ENCODE peak calls at places on chromosomes 3 and 15, in ten cellular contexts. One of them, this sample, is unnamed.

GRCh38 chr3:37922721-37923575 is 61.3 kb downstream of the CTDSPL start:
- DNase-seq in IMR-90: peak
- DNase-seq in BE2C: no peak
- DNase-seq in heart right ventricle: no peak
- DNase-seq in ascending aorta: peak
- DNase-seq in astrocyte of the spinal cord: peak
- DNase-seq in upper lobe of right lung: no peak
- DNase-seq in esophagus squamous epithelium: no peak
- DNase-seq in foreskin fibroblast: peak
- DNase-seq in HFF-Myc: no peak
- DNase-seq in this sample: no peak

GRCh38 chr3:5840091-5840490 is 652.6 kb downstream of the EDEM1 start:
- DNase-seq in IMR-90: no peak
- DNase-seq in BE2C: no peak
- DNase-seq in heart right ventricle: no peak
- DNase-seq in ascending aorta: no peak
- DNase-seq in astrocyte of the spinal cord: peak
- DNase-seq in upper lobe of right lung: no peak
- DNase-seq in esophagus squamous epithelium: no peak
- DNase-seq in foreskin fibroblast: no peak
- DNase-seq in HFF-Myc: no peak
- DNase-seq in this sample: no peak

GRCh38 chr15:63348392-63348791 is 33.3 kb downstream of the CA12 start:
- DNase-seq in IMR-90: peak
- DNase-seq in BE2C: no peak
- DNase-seq in heart right ventricle: peak
- DNase-seq in ascending aorta: no peak
- DNase-seq in astrocyte of the spinal cord: peak
- DNase-seq in upper lobe of right lung: peak
- DNase-seq in esophagus squamous epithelium: no peak
- DNase-seq in foreskin fibroblast: peak
- DNase-seq in HFF-Myc: no peak
- DNase-seq in this sample: no peak

GRCh38 chr15:85542895-85543331 is 162.5 kb downstream of the AKAP13 start:
- DNase-seq in IMR-90: peak
- DNase-seq in BE2C: no peak
- DNase-seq in heart right ventricle: no peak
- DNase-seq in ascending aorta: no peak
- DNase-seq in astrocyte of the spinal cord: no peak
- DNase-seq in upper lobe of right lung: no peak
- DNase-seq in esophagus squamous epithelium: no peak
- DNase-seq in foreskin fibroblast: no peak
- DNase-seq in HFF-Myc: no peak
- DNase-seq in this sample: peak

GRCh38 chr3:100129944-100130343 is 15.6 kb upstream of the FILIP1L start:
- DNase-seq in IMR-90: no peak
- DNase-seq in BE2C: no peak
- DNase-seq in heart right ventricle: no peak
- DNase-seq in ascending aorta: no peak
- DNase-seq in astrocyte of the spinal cord: no peak
- DNase-seq in upper lobe of right lung: no peak
- DNase-seq in esophagus squamous epithelium: no peak
- DNase-seq in foreskin fibroblast: no peak
- DNase-seq in HFF-Myc: no peak
- DNase-seq in this sample: no peak

GRCh38 chr3:109257269-109257668 is 59.0 kb downstream of the DPPA2 start:
- DNase-seq in IMR-90: peak
- DNase-seq in BE2C: no peak
- DNase-seq in heart right ventricle: no peak
- DNase-seq in ascending aorta: no peak
- DNase-seq in astrocyte of the spinal cord: peak
- DNase-seq in upper lobe of right lung: no peak
- DNase-seq in esophagus squamous epithelium: no peak
- DNase-seq in foreskin fibroblast: no peak
- DNase-seq in HFF-Myc: no peak
- DNase-seq in this sample: no peak

GRCh38 chr15:89389841-89390603 is 55.4 kb upstream of the POLG start:
- DNase-seq in IMR-90: no peak
- DNase-seq in BE2C: peak
- DNase-seq in heart right ventricle: no peak
- DNase-seq in ascending aorta: no peak
- DNase-seq in astrocyte of the spinal cord: no peak
- DNase-seq in upper lobe of right lung: no peak
- DNase-seq in esophagus squamous epithelium: no peak
- DNase-seq in foreskin fibroblast: no peak
- DNase-seq in HFF-Myc: no peak
- DNase-seq in this sample: no peak

GRCh38 chr3:112228786-112229185 is 65.2 kb downstream of the SLC9C1 start:
- DNase-seq in IMR-90: no peak
- DNase-seq in BE2C: no peak
- DNase-seq in heart right ventricle: no peak
- DNase-seq in ascending aorta: no peak
- DNase-seq in astrocyte of the spinal cord: no peak
- DNase-seq in upper lobe of right lung: no peak
- DNase-seq in esophagus squamous epithelium: no peak
- DNase-seq in foreskin fibroblast: no peak
- DNase-seq in HFF-Myc: no peak
- DNase-seq in this sample: no peak

GRCh38 chr3:64932666-64933342 is 245.0 kb upstream of the ADAMTS9 start:
- DNase-seq in IMR-90: no peak
- DNase-seq in BE2C: no peak
- DNase-seq in heart right ventricle: no peak
- DNase-seq in ascending aorta: no peak
- DNase-seq in astrocyte of the spinal cord: no peak
- DNase-seq in upper lobe of right lung: no peak
- DNase-seq in esophagus squamous epithelium: no peak
- DNase-seq in foreskin fibroblast: no peak
- DNase-seq in HFF-Myc: no peak
- DNase-seq in this sample: no peak

GRCh38 chr3:64936570-64936969 is 248.8 kb upstream of the ADAMTS9 start:
- DNase-seq in IMR-90: no peak
- DNase-seq in BE2C: no peak
- DNase-seq in heart right ventricle: no peak
- DNase-seq in ascending aorta: no peak
- DNase-seq in astrocyte of the spinal cord: peak
- DNase-seq in upper lobe of right lung: no peak
- DNase-seq in esophagus squamous epithelium: no peak
- DNase-seq in foreskin fibroblast: peak
- DNase-seq in HFF-Myc: no peak
- DNase-seq in this sample: no peak

GRCh38 chr3:64939309-64939708 is 251.5 kb upstream of the ADAMTS9 start:
- DNase-seq in IMR-90: no peak
- DNase-seq in BE2C: no peak
- DNase-seq in heart right ventricle: no peak
- DNase-seq in ascending aorta: no peak
- DNase-seq in astrocyte of the spinal cord: no peak
- DNase-seq in upper lobe of right lung: no peak
- DNase-seq in esophagus squamous epithelium: no peak
- DNase-seq in foreskin fibroblast: no peak
- DNase-seq in HFF-Myc: no peak
- DNase-seq in this sample: no peak

GRCh38 chr3:64939747-64940450 is 252.1 kb upstream of the ADAMTS9 start:
- DNase-seq in IMR-90: no peak
- DNase-seq in BE2C: no peak
- DNase-seq in heart right ventricle: no peak
- DNase-seq in ascending aorta: no peak
- DNase-seq in astrocyte of the spinal cord: no peak
- DNase-seq in upper lobe of right lung: no peak
- DNase-seq in esophagus squamous epithelium: no peak
- DNase-seq in foreskin fibroblast: no peak
- DNase-seq in HFF-Myc: no peak
- DNase-seq in this sample: no peak

DNA sequence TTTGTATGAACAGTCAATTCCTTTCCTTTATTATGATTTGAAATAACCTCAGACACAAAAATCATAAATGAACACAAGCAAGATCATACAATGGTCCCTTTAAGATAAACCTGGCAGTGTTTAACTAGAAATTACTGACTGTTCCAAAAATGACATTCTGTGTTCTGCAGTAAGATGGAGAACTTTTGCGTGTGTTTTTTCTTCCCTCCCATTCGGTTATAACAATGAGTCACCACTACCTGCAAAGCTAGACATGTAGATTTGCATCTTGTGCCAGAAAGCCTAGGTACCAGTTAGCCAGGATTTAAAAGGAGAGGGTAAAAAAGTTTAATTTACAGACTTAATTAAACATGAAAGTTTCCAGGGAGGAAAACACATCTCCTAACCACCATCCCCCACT is 248.2 kb upstream of the ADAMTS9 start:
- DNase-seq in IMR-90: no peak
- DNase-seq in BE2C: no peak
- DNase-seq in heart right ventricle: no peak
- DNase-seq in ascending aorta: no peak
- DNase-seq in astrocyte of the spinal cord: no peak
- DNase-seq in upper lobe of right lung: no peak
- DNase-seq in esophagus squamous epithelium: no peak
- DNase-seq in foreskin fibroblast: no peak
- DNase-seq in HFF-Myc: no peak
- DNase-seq in this sample: no peak
- H3K4me3 ChIP-seq in IMR-90: no peak
- H3K4me3 ChIP-seq in BE2C: no peak
- H3K4me3 ChIP-seq in heart right ventricle: no peak
- H3K4me3 ChIP-seq in ascending aorta: no peak
- H3K4me3 ChIP-seq in astrocyte of the spinal cord: no peak
- H3K4me3 ChIP-seq in upper lobe of right lung: no peak
- H3K4me3 ChIP-seq in esophagus squamous epithelium: no peak
- H3K4me3 ChIP-seq in foreskin fibroblast: no peak
- H3K4me3 ChIP-seq in HFF-Myc: no peak
- H3K4me3 ChIP-seq in this sample: no peak

GRCh38 chr15:97745481-97746071 is 214.9 kb upstream of the ARRDC4 start:
- DNase-seq in IMR-90: no peak
- DNase-seq in BE2C: peak
- DNase-seq in heart right ventricle: peak
- DNase-seq in ascending aorta: no peak
- DNase-seq in astrocyte of the spinal cord: no peak
- DNase-seq in upper lobe of right lung: no peak
- DNase-seq in esophagus squamous epithelium: no peak
- DNase-seq in foreskin fibroblast: no peak
- DNase-seq in HFF-Myc: peak
- DNase-seq in this sample: no peak
- TF ChIP-seq CTCF in IMR-90: no peak
- TF ChIP-seq CTCF in BE2C: peak
- TF ChIP-seq CTCF in heart right ventricle: peak
- TF ChIP-seq CTCF in ascending aorta: no peak
- TF ChIP-seq CTCF in astrocyte of the spinal cord: peak
- TF ChIP-seq CTCF in upper lobe of right lung: peak
- TF ChIP-seq CTCF in esophagus squamous epithelium: peak
- TF ChIP-seq CTCF in foreskin fibroblast: peak
- TF ChIP-seq CTCF in HFF-Myc: peak
- TF ChIP-seq CTCF in this sample: peak

DNA sequence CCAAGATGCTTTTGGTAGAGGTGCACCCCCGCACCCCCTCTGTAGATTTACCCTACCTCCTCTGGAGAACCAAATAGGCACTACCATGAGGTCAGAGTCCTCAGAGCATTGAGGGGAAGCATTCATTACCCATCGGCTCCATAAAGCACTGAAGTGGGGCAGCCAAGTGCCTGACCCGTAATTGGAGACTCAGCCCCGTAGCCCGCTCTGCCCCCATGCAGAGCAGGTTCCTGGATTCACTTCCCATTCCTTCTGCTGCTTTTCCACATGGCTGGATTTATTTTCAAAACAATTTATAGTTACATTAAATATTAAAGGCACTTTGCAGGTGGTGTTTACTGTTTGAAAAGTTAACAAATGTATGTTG is 373.7 kb upstream of the PROK2 start:
- DNase-seq in IMR-90: no peak
- DNase-seq in BE2C: no peak
- DNase-seq in heart right ventricle: no peak
- DNase-seq in ascending aorta: no peak
- DNase-seq in astrocyte of the spinal cord: no peak
- DNase-seq in upper lobe of right lung: no peak
- DNase-seq in esophagus squamous epithelium: no peak
- DNase-seq in foreskin fibroblast: no peak
- DNase-seq in HFF-Myc: no peak
- DNase-seq in this sample: no peak
- H3K4me3 ChIP-seq in IMR-90: no peak
- H3K4me3 ChIP-seq in BE2C: no peak
- H3K4me3 ChIP-seq in heart right ventricle: no peak
- H3K4me3 ChIP-seq in ascending aorta: no peak
- H3K4me3 ChIP-seq in astrocyte of the spinal cord: no peak
- H3K4me3 ChIP-seq in upper lobe of right lung: no peak
- H3K4me3 ChIP-seq in esophagus squamous epithelium: no peak
- H3K4me3 ChIP-seq in foreskin fibroblast: no peak
- H3K4me3 ChIP-seq in HFF-Myc: no peak
- H3K4me3 ChIP-seq in this sample: no peak

GRCh38 chr3:48664313-48664644 is 1.6 kb upstream of the CELSR3 start:
- DNase-seq in IMR-90: no peak
- DNase-seq in BE2C: no peak
- DNase-seq in heart right ventricle: no peak
- DNase-seq in ascending aorta: no peak
- DNase-seq in astrocyte of the spinal cord: no peak
- DNase-seq in upper lobe of right lung: no peak
- DNase-seq in esophagus squamous epithelium: no peak
- DNase-seq in foreskin fibroblast: no peak
- DNase-seq in HFF-Myc: no peak
- DNase-seq in this sample: no peak
- TF ChIP-seq CTCF in IMR-90: no peak
- TF ChIP-seq CTCF in BE2C: no peak
- TF ChIP-seq CTCF in heart right ventricle: no peak
- TF ChIP-seq CTCF in ascending aorta: no peak
- TF ChIP-seq CTCF in astrocyte of the spinal cord: no peak
- TF ChIP-seq CTCF in upper lobe of right lung: no peak
- TF ChIP-seq CTCF in esophagus squamous epithelium: no peak
- TF ChIP-seq CTCF in foreskin fibroblast: no peak
- TF ChIP-seq CTCF in HFF-Myc: no peak
- TF ChIP-seq CTCF in this sample: no peak

DNA sequence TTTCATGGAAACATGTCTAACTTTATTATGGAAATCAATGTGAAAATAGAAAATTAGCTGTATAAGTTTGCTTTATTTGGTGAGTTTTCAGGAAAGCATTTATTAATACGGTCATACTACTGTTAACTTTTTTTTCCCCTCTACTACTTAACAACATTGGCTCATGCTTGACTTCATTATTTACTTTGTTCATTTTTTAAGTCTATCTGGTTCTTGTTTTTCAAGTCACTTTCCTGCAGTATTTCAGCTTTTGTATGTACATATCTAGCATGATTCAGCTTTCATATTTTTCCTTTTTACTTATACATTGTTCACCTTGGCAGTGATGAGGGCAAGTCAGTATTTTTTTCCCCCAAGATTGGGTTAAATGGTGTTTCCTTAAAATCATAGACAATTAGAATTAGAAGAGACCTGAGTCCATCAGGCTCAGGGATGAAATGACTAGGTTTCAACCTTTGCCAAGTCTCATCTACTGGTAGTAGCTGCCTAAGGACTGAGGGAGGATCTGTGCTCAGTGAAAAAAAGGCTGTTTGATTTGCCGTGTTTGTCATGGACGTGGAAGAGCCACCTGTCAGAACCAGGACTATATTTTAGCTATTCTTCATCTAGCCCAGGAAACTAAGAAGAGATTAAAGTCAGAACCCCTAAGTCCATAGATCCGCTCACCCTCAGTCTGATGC is 15.4 kb downstream of the TMOD3 start:
- DNase-seq in IMR-90: peak
- DNase-seq in BE2C: no peak
- DNase-seq in heart right ventricle: no peak
- DNase-seq in ascending aorta: no peak
- DNase-seq in astrocyte of the spinal cord: peak
- DNase-seq in upper lobe of right lung: no peak
- DNase-seq in esophagus squamous epithelium: no peak
- DNase-seq in foreskin fibroblast: no peak
- DNase-seq in HFF-Myc: no peak
- DNase-seq in this sample: no peak
- H3K4me3 ChIP-seq in IMR-90: no peak
- H3K4me3 ChIP-seq in BE2C: no peak
- H3K4me3 ChIP-seq in heart right ventricle: no peak
- H3K4me3 ChIP-seq in ascending aorta: no peak
- H3K4me3 ChIP-seq in astrocyte of the spinal cord: no peak
- H3K4me3 ChIP-seq in upper lobe of right lung: no peak
- H3K4me3 ChIP-seq in esophagus squamous epithelium: no peak
- H3K4me3 ChIP-seq in foreskin fibroblast: no peak
- H3K4me3 ChIP-seq in HFF-Myc: no peak
- H3K4me3 ChIP-seq in this sample: no peak

This sample was measured in GM06990.